ENCODE peak calls at places on chromosomes 1 and 21, in six cellular contexts. One of them, this sample, is unnamed.

GRCh38 chr1:92940541-92940940 is 20.7 kb downstream of the DIPK1A start:
- DNase-seq in fibroblast of lung: peak
- DNase-seq in neural progenitor cell: no peak
- DNase-seq in HCT116: no peak
- DNase-seq in osteocyte: no peak
- DNase-seq in cardiac fibroblast: peak
- DNase-seq in this sample: no peak

GRCh38 chr1:9873992-9874391 is 36.1 kb downstream of the CTNNBIP1 start:
- DNase-seq in HCT116: no peak
- DNase-seq in cardiac fibroblast: no peak
- DNase-seq in fibroblast of lung: no peak
- DNase-seq in neural progenitor cell: no peak
- DNase-seq in osteocyte: no peak
- DNase-seq in this sample: no peak

GRCh38 chr1:36326499-36326898 is 3.1 kb upstream of the EVA1B start:
- DNase-seq in osteocyte: no peak
- DNase-seq in HCT116: no peak
- DNase-seq in fibroblast of lung: no peak
- DNase-seq in neural progenitor cell: no peak
- DNase-seq in cardiac fibroblast: no peak
- DNase-seq in this sample: no peak

GRCh38 chr1:1621173-1621661 is 5.9 kb downstream of the MIB2 start:
- DNase-seq in cardiac fibroblast: no peak
- DNase-seq in neural progenitor cell: no peak
- DNase-seq in fibroblast of lung: no peak
- DNase-seq in HCT116: no peak
- DNase-seq in osteocyte: no peak
- DNase-seq in this sample: no peak

GRCh38 chr1:67969446-67969845 is 81.0 kb downstream of the DIRAS3 start:
- DNase-seq in HCT116: no peak
- DNase-seq in cardiac fibroblast: no peak
- DNase-seq in neural progenitor cell: no peak
- DNase-seq in osteocyte: no peak
- DNase-seq in fibroblast of lung: no peak
- DNase-seq in this sample: no peak

GRCh38 chr1:27719286-27720251 is 6.2 kb upstream of the FAM76A start:
- DNase-seq in HCT116: no peak
- DNase-seq in osteocyte: no peak
- DNase-seq in fibroblast of lung: peak
- DNase-seq in neural progenitor cell: no peak
- DNase-seq in cardiac fibroblast: peak
- DNase-seq in this sample: no peak

GRCh38 chr1:48776400-48777218 is at the start of gene BEND5:
- DNase-seq in fibroblast of lung: peak
- DNase-seq in cardiac fibroblast: peak
- DNase-seq in osteocyte: no peak
- DNase-seq in HCT116: no peak
- DNase-seq in neural progenitor cell: peak
- DNase-seq in this sample: peak

GRCh38 chr21:45981154-45981606 is 390 bp upstream of the COL6A1 start:
- DNase-seq in fibroblast of lung: peak
- DNase-seq in osteocyte: peak
- DNase-seq in neural progenitor cell: peak
- DNase-seq in cardiac fibroblast: peak
- DNase-seq in HCT116: peak
- DNase-seq in this sample: peak

GRCh38 chr1:100995196-100995983 is 30.2 kb downstream of the DPH5 start:
- DNase-seq in cardiac fibroblast: peak
- DNase-seq in HCT116: no peak
- DNase-seq in osteocyte: no peak
- DNase-seq in neural progenitor cell: no peak
- DNase-seq in fibroblast of lung: peak
- DNase-seq in this sample: no peak

GRCh38 chr1:178354816-178355215 is 141.9 kb downstream of the CLEC20A start:
- DNase-seq in osteocyte: no peak
- DNase-seq in cardiac fibroblast: no peak
- DNase-seq in fibroblast of lung: no peak
- DNase-seq in neural progenitor cell: no peak
- DNase-seq in HCT116: no peak
- DNase-seq in this sample: no peak

GRCh38 chr1:185694081-185694480 is 40.1 kb upstream of the HMCN1 start:
- DNase-seq in cardiac fibroblast: no peak
- DNase-seq in osteocyte: no peak
- DNase-seq in neural progenitor cell: no peak
- DNase-seq in fibroblast of lung: peak
- DNase-seq in HCT116: no peak
- DNase-seq in this sample: no peak

GRCh38 chr1:168603501-168604107 is 27.2 kb downstream of the XCL1 start:
- DNase-seq in osteocyte: peak
- DNase-seq in HCT116: peak
- DNase-seq in fibroblast of lung: peak
- DNase-seq in neural progenitor cell: peak
- DNase-seq in cardiac fibroblast: peak
- DNase-seq in this sample: peak

GRCh38 chr21:25002676-25003075 is 604.6 kb downstream of the MRPL39 start:
- DNase-seq in cardiac fibroblast: no peak
- DNase-seq in neural progenitor cell: no peak
- DNase-seq in osteocyte: no peak
- DNase-seq in fibroblast of lung: no peak
- DNase-seq in HCT116: no peak
- DNase-seq in this sample: no peak

GRCh38 chr1:241842565-241842964 is 5.4 kb upstream of the EXO1 start:
- DNase-seq in neural progenitor cell: no peak
- DNase-seq in HCT116: no peak
- DNase-seq in osteocyte: no peak
- DNase-seq in cardiac fibroblast: no peak
- DNase-seq in fibroblast of lung: peak
- DNase-seq in this sample: no peak

GRCh38 chr1:26097696-26098095 is 13.9 kb upstream of the PDIK1L start:
- DNase-seq in fibroblast of lung: no peak
- DNase-seq in cardiac fibroblast: peak
- DNase-seq in HCT116: no peak
- DNase-seq in osteocyte: no peak
- DNase-seq in neural progenitor cell: no peak
- DNase-seq in this sample: no peak

GRCh38 chr1:211386931-211387330 is 60.3 kb downstream of the TRAF5 start:
- DNase-seq in neural progenitor cell: no peak
- DNase-seq in HCT116: no peak
- DNase-seq in osteocyte: no peak
- DNase-seq in fibroblast of lung: no peak
- DNase-seq in cardiac fibroblast: peak
- DNase-seq in this sample: no peak

GRCh38 chr1:2182376-2182775 is 12.2 kb downstream of the FAAP20 start:
- DNase-seq in osteocyte: no peak
- DNase-seq in fibroblast of lung: no peak
- DNase-seq in cardiac fibroblast: no peak
- DNase-seq in HCT116: no peak
- DNase-seq in neural progenitor cell: no peak
- DNase-seq in this sample: no peak

GRCh38 chr1:183810172-183810571 is 5.3 kb downstream of the RGL1 start:
- DNase-seq in neural progenitor cell: no peak
- DNase-seq in HCT116: no peak
- DNase-seq in cardiac fibroblast: no peak
- DNase-seq in fibroblast of lung: no peak
- DNase-seq in osteocyte: no peak
- DNase-seq in this sample: no peak

GRCh38 chr1:166197141-166197540 is 30.3 kb upstream of the FAM78B start:
- DNase-seq in osteocyte: no peak
- DNase-seq in HCT116: no peak
- DNase-seq in neural progenitor cell: no peak
- DNase-seq in fibroblast of lung: no peak
- DNase-seq in cardiac fibroblast: no peak
- DNase-seq in this sample: no peak

GRCh38 chr21:36613554-36613953 is 85.4 kb upstream of the SIM2 start:
- DNase-seq in fibroblast of lung: peak
- DNase-seq in HCT116: no peak
- DNase-seq in osteocyte: no peak
- DNase-seq in cardiac fibroblast: no peak
- DNase-seq in neural progenitor cell: no peak
- DNase-seq in this sample: no peak

GRCh38 chr1:202252271-202252670 is 58.7 kb downstream of the LGR6 start:
- DNase-seq in HCT116: no peak
- DNase-seq in fibroblast of lung: no peak
- DNase-seq in osteocyte: no peak
- DNase-seq in cardiac fibroblast: no peak
- DNase-seq in neural progenitor cell: no peak
- DNase-seq in this sample: no peak

GRCh38 chr1:186175588-186175987 is 199.5 kb downstream of the TPR start:
- DNase-seq in osteocyte: no peak
- DNase-seq in cardiac fibroblast: peak
- DNase-seq in neural progenitor cell: peak
- DNase-seq in fibroblast of lung: peak
- DNase-seq in HCT116: no peak
- DNase-seq in this sample: no peak

GRCh38 chr1:5997316-5997715 is 5.1 kb upstream of the NPHP4 start:
- DNase-seq in osteocyte: no peak
- DNase-seq in cardiac fibroblast: no peak
- DNase-seq in neural progenitor cell: no peak
- DNase-seq in fibroblast of lung: no peak
- DNase-seq in HCT116: no peak
- DNase-seq in this sample: no peak

GRCh38 chr1:167538657-167539056 is 14.9 kb downstream of the CREG1 start:
- DNase-seq in cardiac fibroblast: no peak
- DNase-seq in osteocyte: no peak
- DNase-seq in HCT116: no peak
- DNase-seq in fibroblast of lung: peak
- DNase-seq in neural progenitor cell: peak
- DNase-seq in this sample: no peak

GRCh38 chr1:42914092-42914625 is 44.5 kb downstream of the SLC2A1 start:
- DNase-seq in cardiac fibroblast: no peak
- DNase-seq in neural progenitor cell: no peak
- DNase-seq in fibroblast of lung: no peak
- DNase-seq in osteocyte: no peak
- DNase-seq in HCT116: no peak
- DNase-seq in this sample: no peak

GRCh38 chr1:170662561-170662971 is 1.4 kb upstream of the PRRX1 start:
- DNase-seq in HCT116: no peak
- DNase-seq in osteocyte: no peak
- DNase-seq in cardiac fibroblast: peak
- DNase-seq in fibroblast of lung: no peak
- DNase-seq in neural progenitor cell: no peak
- DNase-seq in this sample: no peak

GRCh38 chr21:45427331-45428271 is 22.6 kb downstream of the COL18A1 start:
- DNase-seq in cardiac fibroblast: peak
- DNase-seq in osteocyte: peak
- DNase-seq in fibroblast of lung: peak
- DNase-seq in neural progenitor cell: peak
- DNase-seq in HCT116: peak
- DNase-seq in this sample: no peak

GRCh38 chr1:196997428-196997827 is 20.1 kb downstream of the CFHR5 start:
- DNase-seq in osteocyte: no peak
- DNase-seq in HCT116: no peak
- DNase-seq in neural progenitor cell: no peak
- DNase-seq in cardiac fibroblast: peak
- DNase-seq in fibroblast of lung: peak
- DNase-seq in this sample: no peak

GRCh38 chr1:56890229-56890628 is 35.6 kb downstream of the C8A start:
- DNase-seq in fibroblast of lung: no peak
- DNase-seq in HCT116: no peak
- DNase-seq in cardiac fibroblast: no peak
- DNase-seq in osteocyte: no peak
- DNase-seq in neural progenitor cell: no peak
- DNase-seq in this sample: no peak

DNA sequence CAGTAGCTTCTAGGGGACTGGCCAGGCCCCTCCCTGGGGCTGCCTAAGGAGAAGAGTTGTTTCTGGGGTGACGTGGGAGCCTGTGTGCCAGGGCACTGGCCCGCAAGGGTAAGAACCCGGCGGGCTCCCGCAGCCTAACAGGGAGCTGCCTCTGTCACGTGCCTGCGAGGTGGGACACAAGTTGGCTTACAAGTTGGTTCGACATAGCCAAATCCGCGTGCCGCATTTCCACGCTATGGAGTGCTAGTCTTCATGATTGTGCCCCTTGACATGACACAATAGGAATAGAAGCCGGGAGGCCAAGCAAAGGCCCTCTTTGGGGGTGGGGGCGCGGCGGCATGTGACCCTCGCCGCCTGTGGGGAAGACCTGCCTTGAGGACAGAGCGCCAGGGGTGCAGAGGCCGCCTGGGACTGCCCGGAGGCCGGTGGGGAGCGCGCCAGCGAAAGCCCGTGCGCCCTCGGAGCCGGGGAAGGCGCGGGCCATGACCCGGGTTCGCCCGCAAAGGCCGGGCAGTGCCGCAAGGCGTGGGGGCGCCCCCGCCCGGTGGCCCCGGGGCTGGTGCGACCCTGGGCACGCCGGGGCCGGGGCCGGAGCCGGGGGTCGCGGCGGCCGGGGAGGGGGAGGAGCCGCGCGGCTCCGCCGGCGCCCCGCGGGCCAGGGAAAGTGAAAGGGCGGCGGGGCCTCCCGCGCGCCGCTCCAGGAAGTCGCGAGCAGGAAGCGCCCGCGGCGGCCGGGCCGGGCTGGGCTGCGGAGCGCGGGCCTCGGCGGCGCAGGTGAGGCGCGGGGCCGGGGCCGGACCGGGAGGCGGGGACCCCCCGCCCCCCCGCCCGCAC is at the start of gene SLC37A1:
- DNase-seq in neural progenitor cell: peak
- DNase-seq in HCT116: no peak
- DNase-seq in cardiac fibroblast: no peak
- DNase-seq in osteocyte: no peak
- DNase-seq in fibroblast of lung: no peak
- DNase-seq in this sample: peak
- TF ChIP-seq CTCF in neural progenitor cell: peak
- TF ChIP-seq CTCF in HCT116: no peak
- TF ChIP-seq CTCF in cardiac fibroblast: no peak
- TF ChIP-seq CTCF in osteocyte: no peak
- TF ChIP-seq CTCF in fibroblast of lung: no peak
- TF ChIP-seq CTCF in this sample: no peak

DNA sequence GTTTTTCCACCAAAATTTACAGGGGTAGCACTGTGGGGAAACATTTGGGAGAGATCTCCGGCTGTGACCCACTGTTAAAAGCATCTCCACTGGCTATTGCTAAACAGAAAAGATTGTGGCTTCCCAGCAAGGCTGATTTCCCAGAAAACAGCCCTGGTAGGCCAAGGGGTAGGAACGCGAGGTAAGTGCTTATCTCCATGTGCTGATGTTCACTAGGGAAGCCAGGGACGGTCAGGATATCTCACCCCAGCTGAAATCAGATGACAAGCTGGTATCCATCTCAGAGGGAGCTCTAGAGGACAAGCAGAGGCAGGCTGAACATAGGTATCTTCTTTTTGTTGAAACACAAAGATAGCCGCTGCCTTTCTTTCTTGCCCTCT is 63.6 kb downstream of the MIS18A start:
- DNase-seq in osteocyte: peak
- DNase-seq in neural progenitor cell: no peak
- DNase-seq in cardiac fibroblast: no peak
- DNase-seq in fibroblast of lung: no peak
- DNase-seq in HCT116: no peak
- DNase-seq in this sample: no peak
- TF ChIP-seq CTCF in osteocyte: no peak
- TF ChIP-seq CTCF in neural progenitor cell: no peak
- TF ChIP-seq CTCF in cardiac fibroblast: no peak
- TF ChIP-seq CTCF in fibroblast of lung: no peak
- TF ChIP-seq CTCF in HCT116: no peak
- TF ChIP-seq CTCF in this sample: no peak

GRCh38 chr1:24392604-24392946 is 21.0 kb downstream of the STPG1 start:
- DNase-seq in HCT116: no peak
- DNase-seq in neural progenitor cell: no peak
- DNase-seq in cardiac fibroblast: no peak
- DNase-seq in fibroblast of lung: no peak
- DNase-seq in osteocyte: no peak
- DNase-seq in this sample: no peak
- TF ChIP-seq CTCF in HCT116: peak
- TF ChIP-seq CTCF in neural progenitor cell: no peak
- TF ChIP-seq CTCF in cardiac fibroblast: no peak
- TF ChIP-seq CTCF in fibroblast of lung: no peak
- TF ChIP-seq CTCF in osteocyte: no peak
- TF ChIP-seq CTCF in this sample: no peak

GRCh38 chr1:156072251-156072650 is 10.0 kb downstream of the MEX3A start:
- DNase-seq in neural progenitor cell: no peak
- DNase-seq in HCT116: no peak
- DNase-seq in osteocyte: no peak
- DNase-seq in cardiac fibroblast: no peak
- DNase-seq in fibroblast of lung: no peak
- DNase-seq in this sample: no peak
- TF ChIP-seq CTCF in neural progenitor cell: no peak
- TF ChIP-seq CTCF in HCT116: no peak
- TF ChIP-seq CTCF in osteocyte: no peak
- TF ChIP-seq CTCF in cardiac fibroblast: no peak
- TF ChIP-seq CTCF in fibroblast of lung: no peak
- TF ChIP-seq CTCF in this sample: no peak